ENCODE peak calls at places on chromosome 11, in nine cellular contexts. One of them, this sample, is unnamed.

GRCh38 chr11:16001044-16001568 is 355.2 kb downstream of the SOX6 start:
- DNase-seq in tibial nerve: no peak
- DNase-seq in pancreas: no peak
- DNase-seq in body of pancreas: no peak
- DNase-seq in HCT116: no peak
- DNase-seq in thoracic aorta: no peak
- DNase-seq in tibial artery: no peak
- DNase-seq in PC-3: no peak
- DNase-seq in hepatocyte: no peak
- DNase-seq in this sample: no peak

GRCh38 chr11:64516226-64516625 is 74.8 kb upstream of the SLC22A12 start:
- DNase-seq in tibial artery: no peak
- DNase-seq in tibial nerve: no peak
- DNase-seq in pancreas: no peak
- DNase-seq in hepatocyte: no peak
- DNase-seq in thoracic aorta: no peak
- DNase-seq in HCT116: no peak
- DNase-seq in body of pancreas: no peak
- DNase-seq in PC-3: no peak
- DNase-seq in this sample: no peak

GRCh38 chr11:48020092-48020755 is 39.9 kb downstream of the PTPRJ start:
- DNase-seq in thoracic aorta: no peak
- DNase-seq in hepatocyte: no peak
- DNase-seq in pancreas: no peak
- DNase-seq in HCT116: no peak
- DNase-seq in tibial nerve: no peak
- DNase-seq in tibial artery: no peak
- DNase-seq in PC-3: no peak
- DNase-seq in body of pancreas: no peak
- DNase-seq in this sample: no peak

GRCh38 chr11:62602141-62603071 is 741 bp upstream of the MTA2 start:
- DNase-seq in thoracic aorta: no peak
- DNase-seq in pancreas: peak; percentile 91
- DNase-seq in body of pancreas: peak; percentile 71
- DNase-seq in HCT116: no peak
- DNase-seq in PC-3: peak; percentile 76
- DNase-seq in tibial artery: peak; percentile 86
- DNase-seq in tibial nerve: peak; percentile 55
- DNase-seq in hepatocyte: peak; percentile 68
- DNase-seq in this sample: peak; percentile 72

GRCh38 chr11:44887598-44887997 is 63.1 kb downstream of the TP53I11 start:
- DNase-seq in pancreas: no peak
- DNase-seq in hepatocyte: no peak
- DNase-seq in tibial nerve: no peak
- DNase-seq in PC-3: no peak
- DNase-seq in tibial artery: no peak
- DNase-seq in thoracic aorta: no peak
- DNase-seq in HCT116: no peak
- DNase-seq in body of pancreas: no peak
- DNase-seq in this sample: no peak

GRCh38 chr11:80937831-80938230 is 1497.0 kb upstream of the TENM4 start:
- DNase-seq in HCT116: no peak
- DNase-seq in tibial artery: no peak
- DNase-seq in pancreas: no peak
- DNase-seq in tibial nerve: no peak
- DNase-seq in PC-3: no peak
- DNase-seq in body of pancreas: no peak
- DNase-seq in hepatocyte: no peak
- DNase-seq in thoracic aorta: no peak
- DNase-seq in this sample: no peak

GRCh38 chr11:124935548-124936514 is at the start of gene HEPACAM:
- DNase-seq in thoracic aorta: no peak
- DNase-seq in body of pancreas: no peak
- DNase-seq in hepatocyte: no peak
- DNase-seq in PC-3: no peak
- DNase-seq in HCT116: no peak
- DNase-seq in tibial artery: no peak
- DNase-seq in pancreas: no peak
- DNase-seq in tibial nerve: no peak
- DNase-seq in this sample: no peak

GRCh38 chr11:20467458-20468185 is 80.1 kb downstream of the PRMT3 start:
- DNase-seq in body of pancreas: no peak
- DNase-seq in tibial nerve: no peak
- DNase-seq in tibial artery: no peak
- DNase-seq in hepatocyte: no peak
- DNase-seq in HCT116: no peak
- DNase-seq in pancreas: no peak
- DNase-seq in PC-3: no peak
- DNase-seq in thoracic aorta: no peak
- DNase-seq in this sample: no peak

GRCh38 chr11:62402226-62402625 is 16.6 kb upstream of the SCGB1A1 start:
- DNase-seq in PC-3: no peak
- DNase-seq in thoracic aorta: no peak
- DNase-seq in hepatocyte: no peak
- DNase-seq in tibial nerve: peak; percentile 71
- DNase-seq in HCT116: no peak
- DNase-seq in pancreas: peak; percentile 41
- DNase-seq in tibial artery: peak; percentile 78
- DNase-seq in body of pancreas: no peak
- DNase-seq in this sample: no peak

GRCh38 chr11:12243511-12243910 is 133.1 kb downstream of the MICAL2 start:
- DNase-seq in hepatocyte: no peak
- DNase-seq in HCT116: no peak
- DNase-seq in body of pancreas: peak; percentile 50
- DNase-seq in tibial nerve: no peak
- DNase-seq in pancreas: no peak
- DNase-seq in PC-3: no peak
- DNase-seq in tibial artery: no peak
- DNase-seq in thoracic aorta: no peak
- DNase-seq in this sample: no peak

GRCh38 chr11:79263001-79263400 is 177.8 kb downstream of the TENM4 start:
- DNase-seq in PC-3: no peak
- DNase-seq in hepatocyte: no peak
- DNase-seq in tibial nerve: no peak
- DNase-seq in tibial artery: no peak
- DNase-seq in pancreas: no peak
- DNase-seq in body of pancreas: no peak
- DNase-seq in HCT116: no peak
- DNase-seq in thoracic aorta: no peak
- DNase-seq in this sample: no peak

GRCh38 chr11:67387518-67387917 is 4.3 kb upstream of the RAD9A start:
- DNase-seq in thoracic aorta: no peak
- DNase-seq in PC-3: no peak
- DNase-seq in hepatocyte: no peak
- DNase-seq in tibial artery: no peak
- DNase-seq in pancreas: no peak
- DNase-seq in HCT116: no peak
- DNase-seq in body of pancreas: no peak
- DNase-seq in tibial nerve: no peak
- DNase-seq in this sample: no peak

GRCh38 chr11:125499563-125499962 is 3.5 kb upstream of the FEZ1 start:
- DNase-seq in pancreas: no peak
- DNase-seq in PC-3: no peak
- DNase-seq in body of pancreas: no peak
- DNase-seq in tibial artery: no peak
- DNase-seq in hepatocyte: no peak
- DNase-seq in tibial nerve: no peak
- DNase-seq in thoracic aorta: no peak
- DNase-seq in HCT116: no peak
- DNase-seq in this sample: no peak

GRCh38 chr11:119626910-119627305 is 102.1 kb downstream of the NECTIN1 start:
- DNase-seq in HCT116: no peak
- DNase-seq in tibial artery: no peak
- DNase-seq in hepatocyte: no peak
- DNase-seq in body of pancreas: no peak
- DNase-seq in pancreas: no peak
- DNase-seq in PC-3: no peak
- DNase-seq in thoracic aorta: no peak
- DNase-seq in tibial nerve: no peak
- DNase-seq in this sample: no peak

GRCh38 chr11:31325162-31325561 is 44.4 kb downstream of the DCDC1 start:
- DNase-seq in pancreas: no peak
- DNase-seq in HCT116: no peak
- DNase-seq in hepatocyte: no peak
- DNase-seq in PC-3: peak; percentile 67
- DNase-seq in thoracic aorta: no peak
- DNase-seq in tibial artery: no peak
- DNase-seq in body of pancreas: no peak
- DNase-seq in tibial nerve: no peak
- DNase-seq in this sample: no peak

GRCh38 chr11:25769287-25769686 is 562.6 kb upstream of the ANO3 start:
- DNase-seq in PC-3: peak; percentile 19
- DNase-seq in HCT116: no peak
- DNase-seq in body of pancreas: no peak
- DNase-seq in pancreas: no peak
- DNase-seq in thoracic aorta: no peak
- DNase-seq in tibial nerve: no peak
- DNase-seq in tibial artery: no peak
- DNase-seq in hepatocyte: no peak
- DNase-seq in this sample: peak; percentile 10

GRCh38 chr11:66264893-66265292 is 3.5 kb upstream of the RAB1B start:
- DNase-seq in body of pancreas: no peak
- DNase-seq in tibial artery: no peak
- DNase-seq in hepatocyte: no peak
- DNase-seq in tibial nerve: no peak
- DNase-seq in thoracic aorta: no peak
- DNase-seq in HCT116: no peak
- DNase-seq in pancreas: peak; percentile 67
- DNase-seq in PC-3: peak; percentile 41
- DNase-seq in this sample: no peak
- TF ChIP-seq CTCF in body of pancreas: no peak
- TF ChIP-seq CTCF in tibial artery: no peak
- TF ChIP-seq CTCF in hepatocyte: peak; percentile 21
- TF ChIP-seq CTCF in tibial nerve: no peak
- TF ChIP-seq CTCF in thoracic aorta: peak; percentile 16
- TF ChIP-seq CTCF in HCT116: no peak
- TF ChIP-seq CTCF in pancreas: no peak
- TF ChIP-seq CTCF in PC-3: peak; percentile 72
- TF ChIP-seq CTCF in this sample: peak; percentile 37

DNA sequence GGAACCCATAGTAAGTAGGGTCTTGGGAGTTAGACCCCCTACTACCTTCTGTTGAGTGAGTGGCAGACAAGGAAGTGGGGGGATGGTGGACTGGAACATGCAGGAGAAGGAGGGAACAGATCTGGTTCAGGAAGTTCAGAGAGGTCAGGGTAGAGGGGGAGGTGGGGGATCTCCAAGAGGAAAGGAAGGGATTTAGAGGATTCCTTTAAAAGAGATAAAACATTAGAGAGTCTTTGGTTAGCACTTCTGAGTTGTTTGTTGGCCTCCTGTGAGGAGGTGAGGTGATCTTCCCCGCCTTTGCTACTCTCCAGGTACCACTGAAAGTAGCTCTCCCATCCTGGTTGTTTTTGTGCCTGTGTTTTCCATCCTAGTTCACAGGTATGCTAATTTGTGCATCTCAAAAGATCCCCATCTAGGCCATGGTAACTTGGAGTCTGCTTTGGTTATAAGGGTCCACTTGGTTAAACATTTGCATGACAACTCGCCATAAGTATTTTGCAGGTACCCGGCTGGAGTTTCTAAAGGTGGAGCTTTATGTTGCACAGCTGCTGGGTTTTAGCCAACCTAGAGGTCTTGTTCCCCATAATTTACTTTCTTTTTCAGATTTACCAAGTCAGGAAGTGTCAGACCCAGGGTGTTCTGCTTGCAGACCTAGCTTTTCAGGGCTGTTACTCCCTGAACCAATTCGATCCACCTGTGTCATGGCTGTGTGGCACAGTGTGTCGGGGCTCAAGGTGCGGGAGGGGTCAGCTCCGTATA is 79.3 kb upstream of the SORL1 start:
- DNase-seq in tibial nerve: no peak
- DNase-seq in hepatocyte: no peak
- DNase-seq in tibial artery: no peak
- DNase-seq in PC-3: no peak
- DNase-seq in thoracic aorta: no peak
- DNase-seq in body of pancreas: no peak
- DNase-seq in pancreas: no peak
- DNase-seq in HCT116: no peak
- DNase-seq in this sample: no peak
- H3K27ac ChIP-seq in tibial nerve: no peak overlapping the region
- H3K27ac ChIP-seq in hepatocyte: no peak overlapping the region
- H3K27ac ChIP-seq in tibial artery: no peak overlapping the region
- H3K27ac ChIP-seq in PC-3: no peak overlapping the region
- H3K27ac ChIP-seq in thoracic aorta: no peak overlapping the region
- H3K27ac ChIP-seq in body of pancreas: no peak overlapping the region
- H3K27ac ChIP-seq in pancreas: no peak overlapping the region
- H3K27ac ChIP-seq in HCT116: no peak overlapping the region
- H3K27ac ChIP-seq in this sample: no peak overlapping the region

GRCh38 chr11:118221419-118221818 is 3.4 kb downstream of the JAML start:
- DNase-seq in pancreas: no peak
- DNase-seq in PC-3: no peak
- DNase-seq in thoracic aorta: no peak
- DNase-seq in hepatocyte: no peak
- DNase-seq in body of pancreas: no peak
- DNase-seq in tibial nerve: no peak
- DNase-seq in HCT116: no peak
- DNase-seq in tibial artery: no peak
- DNase-seq in this sample: no peak

GRCh38 chr11:118219696-118220095 is 5.1 kb downstream of the JAML start:
- DNase-seq in HCT116: no peak
- DNase-seq in tibial artery: no peak
- DNase-seq in hepatocyte: no peak
- DNase-seq in PC-3: no peak
- DNase-seq in pancreas: no peak
- DNase-seq in tibial nerve: no peak
- DNase-seq in body of pancreas: no peak
- DNase-seq in thoracic aorta: no peak
- DNase-seq in this sample: no peak

GRCh38 chr11:118217575-118217974 is 7.2 kb downstream of the JAML start:
- DNase-seq in PC-3: no peak
- DNase-seq in thoracic aorta: no peak
- DNase-seq in tibial nerve: no peak
- DNase-seq in HCT116: no peak
- DNase-seq in body of pancreas: no peak
- DNase-seq in tibial artery: no peak
- DNase-seq in pancreas: no peak
- DNase-seq in hepatocyte: no peak
- DNase-seq in this sample: no peak

GRCh38 chr11:118216621-118217526 is 7.9 kb downstream of the JAML start:
- DNase-seq in hepatocyte: no peak
- DNase-seq in HCT116: no peak
- DNase-seq in tibial artery: no peak
- DNase-seq in body of pancreas: no peak
- DNase-seq in pancreas: no peak
- DNase-seq in thoracic aorta: no peak
- DNase-seq in PC-3: no peak
- DNase-seq in tibial nerve: no peak
- DNase-seq in this sample: no peak

GRCh38 chr11:118219244-118219643 is 5.6 kb downstream of the JAML start:
- DNase-seq in HCT116: no peak
- DNase-seq in PC-3: no peak
- DNase-seq in pancreas: no peak
- DNase-seq in tibial nerve: no peak
- DNase-seq in hepatocyte: no peak
- DNase-seq in thoracic aorta: no peak
- DNase-seq in tibial artery: no peak
- DNase-seq in body of pancreas: no peak
- DNase-seq in this sample: no peak
- H3K27me3 ChIP-seq in HCT116: peaks cover 3% of the 10 kb centered on the region
- H3K27me3 ChIP-seq in PC-3: no peaks in the 10 kb centered on the region
- H3K27me3 ChIP-seq in pancreas: no peaks in the 10 kb centered on the region
- H3K27me3 ChIP-seq in tibial nerve: no peaks in the 10 kb centered on the region
- H3K27me3 ChIP-seq in hepatocyte: no peaks in the 10 kb centered on the region
- H3K27me3 ChIP-seq in thoracic aorta: no peaks in the 10 kb centered on the region
- H3K27me3 ChIP-seq in tibial artery: no peaks in the 10 kb centered on the region
- H3K27me3 ChIP-seq in body of pancreas: no peaks in the 10 kb centered on the region
- H3K27me3 ChIP-seq in this sample: peaks cover 12% of the 10 kb centered on the region

GRCh38 chr11:115965754-115966504 is 461.7 kb upstream of the CADM1 start:
- DNase-seq in tibial artery: no peak
- DNase-seq in pancreas: no peak
- DNase-seq in PC-3: no peak
- DNase-seq in thoracic aorta: no peak
- DNase-seq in body of pancreas: no peak
- DNase-seq in HCT116: no peak
- DNase-seq in tibial nerve: no peak
- DNase-seq in hepatocyte: no peak
- DNase-seq in this sample: no peak
- TF ChIP-seq CTCF in tibial artery: no peak
- TF ChIP-seq CTCF in pancreas: no peak
- TF ChIP-seq CTCF in PC-3: no peak
- TF ChIP-seq CTCF in thoracic aorta: no peak
- TF ChIP-seq CTCF in body of pancreas: no peak
- TF ChIP-seq CTCF in HCT116: no peak
- TF ChIP-seq CTCF in tibial nerve: no peak
- TF ChIP-seq CTCF in hepatocyte: no peak
- TF ChIP-seq CTCF in this sample: no peak

This sample was measured in cardiac muscle cell.